ENCODE peak calls at places on chromosomes 6 and 20, in five cellular contexts. S is H1, I is A549, J is GM12878, A is HepG2. P is an unnamed sample.

GRCh38 chr6:3088446-3088845 is 20.2 kb downstream of the RIPK1 start:
- DNase-seq in S (no peak), I (no peak), J (no peak), A (no peak), P (no peak)

GRCh38 chr6:42746452-42747400 is 823 bp upstream of the TBCC start:
- DNase-seq in S (peak), I (peak), J (peak), A (peak), P (peak)

GRCh38 chr6:43927525-43928210 is 157.7 kb downstream of the VEGFA start:
- DNase-seq in S (no peak), I (no peak), J (no peak), A (no peak), P (no peak)

GRCh38 chr6:38861957-38862401 is 146.9 kb downstream of the DNAH8 start:
- DNase-seq in S (no peak), I (no peak), J (no peak), A (no peak), P (no peak)

GRCh38 chr6:72553531-72554202 is 68.2 kb upstream of the KCNQ5 start:
- DNase-seq in S (no peak), I (peak), J (no peak), A (no peak), P (peak)

GRCh38 chr20:51456511-51457280 is 85.8 kb downstream of the NFATC2 start:
- DNase-seq in S (no peak), I (peak), J (no peak), A (peak), P (peak)

GRCh38 chr6:31405996-31406395 is 2.6 kb downstream of the MICA start:
- DNase-seq in S (no peak), I (no peak), J (no peak), A (no peak), P (no peak)

GRCh38 chr6:144151010-144151727 is 852 bp downstream of the STX11 start:
- DNase-seq in S (no peak), I (peak), J (peak), A (no peak), P (peak)

GRCh38 chr20:38275815-38276550 is 15.4 kb upstream of the KIAA1755 start:
- DNase-seq in S (no peak), I (peak), J (no peak), A (peak), P (no peak)

GRCh38 chr20:32581839-32582658 is 3.1 kb downstream of the NOL4L start:
- DNase-seq in S (peak), I (no peak), J (no peak), A (no peak), P (no peak)

GRCh38 chr6:115708850-115709249 is 351.8 kb downstream of the FRK start:
- DNase-seq in S (no peak), I (no peak), J (no peak), A (no peak), P (no peak)

GRCh38 chr6:38307730-38308129 is 332.0 kb downstream of the BTBD9 start:
- DNase-seq in S (no peak), I (no peak), J (peak), A (no peak), P (no peak)

DNA sequence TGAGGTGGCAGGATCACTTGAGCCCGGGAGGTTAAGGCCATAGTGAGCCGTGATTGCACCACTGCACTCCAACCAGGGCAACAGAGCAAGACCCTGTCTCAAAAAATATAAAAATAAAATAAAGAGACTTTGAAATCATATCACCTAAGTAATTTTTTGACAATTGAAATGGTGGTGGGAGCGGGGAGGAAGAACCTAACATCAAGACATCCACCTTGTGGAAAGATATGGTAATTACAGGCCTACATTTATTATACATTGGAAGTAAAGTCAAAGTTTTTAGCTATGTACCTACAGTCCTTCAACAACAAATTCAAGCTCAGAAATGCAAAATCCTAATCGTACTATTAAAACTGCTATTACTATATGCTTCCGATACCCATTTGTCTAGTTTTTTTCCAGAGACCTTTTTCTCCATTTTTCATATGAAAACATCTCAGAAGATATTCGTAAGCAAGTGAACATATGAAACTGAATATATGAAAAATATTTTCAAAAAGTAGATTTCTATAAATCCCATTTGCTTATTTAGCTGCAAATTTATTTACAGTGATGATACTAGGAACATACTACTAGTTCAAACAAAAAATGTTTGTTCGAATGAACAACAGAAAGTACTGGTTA is 83.3 kb downstream of the SYCP2 start:
- DNase-seq in S (no peak), I (peak), J (peak), A (peak), P (peak)
- TF ChIP-seq KDM1A in S (no peak), I (no peak), J (no peak), A (no peak), P (no peak)

DNA sequence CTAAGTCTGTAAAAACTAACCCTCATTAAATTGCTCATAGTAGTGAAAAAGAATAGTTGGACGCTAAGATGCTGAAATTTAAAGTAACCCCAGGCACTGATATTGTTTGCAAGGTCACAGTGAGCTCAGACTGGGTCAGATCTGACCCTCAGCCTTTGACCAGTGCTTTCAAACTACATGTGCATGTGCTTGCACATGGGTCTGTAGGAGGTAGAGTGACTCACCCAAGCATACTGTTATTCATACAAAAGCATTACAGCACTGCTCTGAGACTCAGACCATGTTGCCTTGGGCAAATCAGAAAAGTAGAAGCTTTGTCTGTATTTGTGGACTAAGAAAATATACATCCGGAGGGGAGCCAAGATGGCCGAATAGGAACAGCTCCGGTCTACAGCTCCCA is 326.4 kb upstream of the MARCKS start:
- DNase-seq in S (no peak), I (peak), J (no peak), A (peak), P (peak)
- TF ChIP-seq KDM1A in S (no peak), I (no peak), J (no peak), A (no peak), P (no peak)

DNA sequence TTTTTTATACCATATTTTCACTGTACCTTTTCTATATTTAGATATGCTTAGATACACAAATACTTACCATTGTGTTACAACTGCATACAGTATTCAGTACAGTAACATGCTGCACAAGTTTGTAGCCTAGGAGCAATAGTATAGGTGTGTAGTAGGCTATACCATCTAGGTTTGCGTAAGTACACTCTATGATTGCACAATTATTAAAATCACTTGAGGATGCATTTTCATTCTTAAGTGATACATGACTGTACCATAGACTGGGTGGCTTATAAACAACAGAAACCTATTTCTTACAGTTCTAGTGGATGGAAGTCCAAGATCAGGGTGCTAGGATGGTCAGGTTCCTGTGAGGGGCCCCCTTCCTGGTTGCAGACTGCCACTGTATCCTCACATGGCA is 234.1 kb downstream of the SLC35F1 start:
- DNase-seq in S (no peak), I (no peak), J (no peak), A (no peak), P (no peak)
- TF ChIP-seq KDM1A in S (no peak), I (no peak), J (no peak), A (no peak), P (no peak)

GRCh38 chr20:20525756-20526155 is 157.9 kb downstream of the INSM1 start:
- DNase-seq in S (no peak), I (no peak), J (no peak), A (no peak), P (no peak)
- TF ChIP-seq KDM1A in S (no peak), I (no peak), J (no peak), A (no peak), P (no peak)

GRCh38 chr6:169990095-169991030 is 238.9 kb downstream of the ERMARD start:
- DNase-seq in S (no peak), I (no peak), J (no peak), A (no peak), P (no peak)
- TF ChIP-seq KDM1A in S (no peak), I (no peak), J (no peak), A (no peak), P (no peak)

GRCh38 chr20:63942250-63943006 is 13.8 kb downstream of the UCKL1 start:
- DNase-seq in S (peak), I (peak), J (no peak), A (no peak), P (peak)
- TF ChIP-seq KDM1A in S (no peak), I (no peak), J (no peak), A (no peak), P (no peak)

GRCh38 chr6:119533603-119534279 is 184.2 kb upstream of the MAN1A1 start:
- DNase-seq in S (no peak), I (no peak), J (peak), A (no peak), P (no peak)
- TF ChIP-seq KDM1A in S (no peak), I (no peak), J (no peak), A (no peak), P (no peak)

GRCh38 chr20:17128206-17128605 is 98.6 kb upstream of the PCSK2 start:
- DNase-seq in S (no peak), I (no peak), J (no peak), A (no peak), P (no peak)
- TF ChIP-seq KDM1A in S (no peak), I (no peak), J (no peak), A (no peak), P (no peak)

DNA sequence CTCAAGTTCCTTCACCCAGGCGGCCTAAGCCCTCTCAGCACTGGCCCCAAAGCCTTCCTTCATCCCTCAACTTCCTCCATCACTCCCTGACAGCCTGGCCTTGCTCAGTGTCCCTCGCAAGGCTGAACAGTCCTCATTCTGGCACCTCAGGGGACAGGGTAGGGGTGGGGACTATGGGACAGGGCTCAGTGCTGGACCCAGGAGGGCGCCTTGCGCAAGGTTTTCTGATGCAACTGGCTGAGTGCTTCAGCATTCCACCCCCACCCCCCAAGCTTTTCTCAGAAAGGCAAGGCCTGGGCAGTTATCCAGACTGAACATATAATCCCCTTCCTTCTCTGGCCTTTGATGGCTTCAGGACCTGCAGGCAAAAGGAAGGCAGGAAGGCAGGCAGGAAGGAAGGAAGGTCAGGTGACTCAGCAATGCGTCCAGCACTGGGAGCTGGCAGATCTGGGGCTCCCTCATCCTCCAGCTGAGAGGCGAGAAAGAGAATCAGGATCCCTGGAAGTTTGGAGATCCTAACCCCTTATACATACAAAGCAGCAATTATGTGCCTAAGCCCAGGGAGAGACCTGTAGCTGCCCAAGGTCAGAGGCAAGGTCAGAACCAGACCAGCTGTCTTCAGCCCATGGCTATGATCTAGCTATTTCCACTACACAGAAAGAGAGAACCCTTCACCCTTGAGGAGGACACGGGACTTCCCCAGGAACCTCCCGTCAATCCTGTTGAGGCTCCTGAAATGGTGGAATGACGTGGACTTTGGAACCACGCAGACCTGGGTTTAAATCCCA is 8.6 kb upstream of the TRIB3 start:
- DNase-seq in S (no peak), I (peak), J (no peak), A (peak), P (peak)
- TF ChIP-seq KDM1A in S (no peak), I (no peak), J (no peak), A (peak), P (peak)

P was measured in K562.